ENCODE peak calls at places on chromosomes 7 and 10, in five cellular contexts. One of them, this sample, is unnamed.

GRCh38 chr10:87960230-87960629 is 96.8 kb downstream of the PTEN start:
- DNase-seq in nephron progenitor cell: no peak
- DNase-seq in choroid plexus epithelial cell: peak
- DNase-seq in foreskin melanocyte: no peak
- DNase-seq in astrocyte of the cerebellum: peak
- DNase-seq in this sample: no peak

GRCh38 chr10:72334196-72334831 is 20.4 kb downstream of the DNAJB12 start:
- DNase-seq in nephron progenitor cell: peak
- DNase-seq in choroid plexus epithelial cell: peak
- DNase-seq in foreskin melanocyte: no peak
- DNase-seq in astrocyte of the cerebellum: peak
- DNase-seq in this sample: peak

GRCh38 chr7:3063016-3063753 is 19.5 kb upstream of the CARD11 start:
- DNase-seq in nephron progenitor cell: no peak
- DNase-seq in choroid plexus epithelial cell: no peak
- DNase-seq in foreskin melanocyte: no peak
- DNase-seq in astrocyte of the cerebellum: no peak
- DNase-seq in this sample: no peak

GRCh38 chr7:148232784-148233183 is 357.8 kb upstream of the C7orf33 start:
- DNase-seq in nephron progenitor cell: no peak
- DNase-seq in choroid plexus epithelial cell: no peak
- DNase-seq in foreskin melanocyte: no peak
- DNase-seq in astrocyte of the cerebellum: no peak
- DNase-seq in this sample: no peak

GRCh38 chr10:122352817-122353525 is 21.5 kb upstream of the PLEKHA1 start:
- DNase-seq in nephron progenitor cell: no peak
- DNase-seq in choroid plexus epithelial cell: no peak
- DNase-seq in foreskin melanocyte: no peak
- DNase-seq in astrocyte of the cerebellum: no peak
- DNase-seq in this sample: no peak

GRCh38 chr7:28677668-28678067 is 265.4 kb downstream of the CREB5 start:
- DNase-seq in nephron progenitor cell: no peak
- DNase-seq in choroid plexus epithelial cell: no peak
- DNase-seq in foreskin melanocyte: no peak
- DNase-seq in astrocyte of the cerebellum: no peak
- DNase-seq in this sample: no peak

GRCh38 chr7:55774327-55775050 is 88.1 kb downstream of the SEPTIN14 start:
- DNase-seq in nephron progenitor cell: no peak
- DNase-seq in choroid plexus epithelial cell: peak
- DNase-seq in foreskin melanocyte: peak
- DNase-seq in astrocyte of the cerebellum: no peak
- DNase-seq in this sample: peak

GRCh38 chr7:50723888-50724287 is 58.8 kb downstream of the GRB10 start:
- DNase-seq in nephron progenitor cell: no peak
- DNase-seq in choroid plexus epithelial cell: no peak
- DNase-seq in foreskin melanocyte: no peak
- DNase-seq in astrocyte of the cerebellum: no peak
- DNase-seq in this sample: no peak

GRCh38 chr7:44085549-44085948 is 3.2 kb upstream of the POLM start:
- DNase-seq in nephron progenitor cell: no peak
- DNase-seq in choroid plexus epithelial cell: no peak
- DNase-seq in foreskin melanocyte: no peak
- DNase-seq in astrocyte of the cerebellum: no peak
- DNase-seq in this sample: no peak

GRCh38 chr10:70893227-70894006 is 5.1 kb upstream of the PCBD1 start:
- DNase-seq in nephron progenitor cell: no peak
- DNase-seq in choroid plexus epithelial cell: no peak
- DNase-seq in foreskin melanocyte: no peak
- DNase-seq in astrocyte of the cerebellum: no peak
- DNase-seq in this sample: no peak

GRCh38 chr10:71756441-71757191 is 16.7 kb downstream of the VSIR start:
- DNase-seq in nephron progenitor cell: no peak
- DNase-seq in choroid plexus epithelial cell: no peak
- DNase-seq in foreskin melanocyte: no peak
- DNase-seq in astrocyte of the cerebellum: no peak
- DNase-seq in this sample: no peak

GRCh38 chr10:100482181-100482833 is 19.5 kb downstream of the WNT8B start:
- DNase-seq in nephron progenitor cell: peak
- DNase-seq in choroid plexus epithelial cell: peak
- DNase-seq in foreskin melanocyte: peak
- DNase-seq in astrocyte of the cerebellum: peak
- DNase-seq in this sample: peak

This sample was measured in nucleus accumbens.